ENCODE peak calls at places on chromosomes 1 and 21, in five cellular contexts. U, M, Z, F and K are unnamed samples.

GRCh38 chr1:71080178-71080781 is 555 bp downstream of the ZRANB2 start:
- DNase-seq in Z (peak; percentile 28), M (no peak), U (no peak), F (peak; percentile 38), K (no peak)

GRCh38 chr1:167630568-167631385 is 745 bp downstream of the RCSD1 start:
- DNase-seq in U (no peak), Z (no peak), M (no peak), F (peak; percentile 42), K (no peak)

GRCh38 chr21:41429305-41429704 is 3.3 kb downstream of the MX1 start:
- DNase-seq in Z (no peak), M (no peak), U (no peak), F (no peak), K (no peak)

GRCh38 chr1:46517010-46517600 is 27.5 kb downstream of the DMBX1 start:
- DNase-seq in Z (peak; percentile 89), F (no peak), U (peak; percentile 90), M (peak; percentile 89), K (no peak)

GRCh38 chr21:44557491-44558328 is 885 bp downstream of the KRTAP10-3 start:
- DNase-seq in U (peak; percentile 24), M (no peak), Z (no peak), F (no peak), K (no peak)

GRCh38 chr1:94878329-94878728 is 48.6 kb downstream of the CNN3 start:
- DNase-seq in M (no peak), U (no peak), Z (no peak), F (no peak), K (no peak)

GRCh38 chr1:163528710-163529348 is 207.1 kb downstream of the NUF2 start:
- DNase-seq in U (peak; percentile 35), F (peak; percentile 34), Z (peak; percentile 16), M (peak; percentile 28), K (peak; percentile 39)

GRCh38 chr21:25850126-25850831 is 115.5 kb downstream of the GABPA start:
- DNase-seq in M (no peak), F (no peak), U (no peak), Z (no peak), K (no peak)

GRCh38 chr21:36722370-36723368 is 23.8 kb downstream of the SIM2 start:
- DNase-seq in Z (no peak), M (no peak), U (peak; percentile 20), F (no peak), K (no peak)

GRCh38 chr1:171434717-171435346 is 50.5 kb upstream of the PRRC2C start:
- DNase-seq in U (no peak), Z (peak; percentile 51), M (no peak), F (no peak), K (no peak)

GRCh38 chr1:109371271-109371739 is 26.4 kb downstream of the SORT1 start:
- DNase-seq in Z (peak; percentile 36), U (no peak), M (no peak), F (no peak), K (no peak)

GRCh38 chr21:44756416-44757185 is 45.0 kb downstream of the UBE2G2 start:
- DNase-seq in Z (no peak), M (no peak), F (no peak), U (no peak), K (no peak)

GRCh38 chr1:92691937-92692336 is 93.0 kb downstream of the EVI5 start:
- DNase-seq in F (no peak), U (no peak), Z (no peak), M (no peak), K (no peak)

GRCh38 chr21:41868062-41868710 is 11.0 kb downstream of the PRDM15 start:
- DNase-seq in F (peak; percentile 96), U (no peak), Z (no peak), M (no peak), K (no peak)

GRCh38 chr1:24540906-24541710 is 14.8 kb upstream of the NCMAP start:
- DNase-seq in F (no peak), M (no peak), U (peak; percentile 60), Z (peak; percentile 73), K (no peak)

GRCh38 chr1:168081373-168082007 is 55.2 kb downstream of the GPR161 start:
- DNase-seq in M (no peak), F (no peak), Z (peak; percentile 46), U (no peak), K (no peak)

GRCh38 chr1:84722794-84723193 is 32.5 kb upstream of the SSX2IP start:
- DNase-seq in M (no peak), F (no peak), Z (peak; percentile 9), U (no peak), K (no peak)

GRCh38 chr1:53047737-53048344 is 14.2 kb upstream of the PODN start:
- DNase-seq in Z (no peak), M (no peak), F (peak; percentile 3), U (no peak), K (no peak)

GRCh38 chr1:54323324-54323739 is 82.9 kb downstream of the SSBP3 start:
- DNase-seq in F (no peak), M (peak; percentile 68), U (peak; percentile 70), Z (peak; percentile 36), K (no peak)

GRCh38 chr1:32464191-32464715 is 619 bp upstream of the ZBTB8B start:
- DNase-seq in M (no peak), U (no peak), Z (peak; percentile 3), F (no peak), K (no peak)

GRCh38 chr1:15584489-15585363 is at the start of gene AGMAT:
- DNase-seq in U (peak; percentile 43), M (peak; percentile 80), F (peak; percentile 41), Z (peak; percentile 29), K (peak; percentile 57)

GRCh38 chr1:211625040-211625439 is 46.1 kb upstream of the SLC30A1 start:
- DNase-seq in U (no peak), F (peak; percentile 31), M (no peak), Z (no peak), K (peak; percentile 49)

GRCh38 chr1:214422137-214422671 is 129.2 kb downstream of the PTPN14 start:
- DNase-seq in U (no peak), Z (no peak), F (no peak), M (no peak), K (no peak)

GRCh38 chr1:9753121-9753531 is 70.6 kb downstream of the CLSTN1 start:
- DNase-seq in U (no peak), F (no peak), Z (no peak), M (no peak), K (peak; percentile 12)

GRCh38 chr21:43662286-43662685 is 2.9 kb downstream of the RRP1B start:
- DNase-seq in U (no peak), F (no peak), M (no peak), Z (no peak), K (no peak)

GRCh38 chr1:110477445-110477957 is 26.6 kb downstream of the PROK1 start:
- DNase-seq in M (no peak), Z (peak; percentile 9), U (no peak), F (peak; percentile 17), K (no peak)

GRCh38 chr1:22579541-22580155 is 16.4 kb downstream of the EPHA8 start:
- DNase-seq in F (no peak), M (no peak), Z (no peak), U (no peak), K (peak; percentile 47)

GRCh38 chr1:64140596-64140995 is 62.8 kb upstream of the UBE2U start:
- DNase-seq in M (no peak), U (no peak), Z (no peak), F (no peak), K (no peak)

GRCh38 chr21:33380483-33380998 is 22.7 kb upstream of the IFNGR2 start:
- DNase-seq in Z (peak; percentile 91), U (peak; percentile 86), F (peak; percentile 71), M (peak; percentile 87), K (peak; percentile 75)

GRCh38 chr21:33388188-33388587 is 15.0 kb upstream of the IFNGR2 start:
- DNase-seq in Z (no peak), U (no peak), F (no peak), M (no peak), K (no peak)

GRCh38 chr21:33386222-33386784 is 16.9 kb upstream of the IFNGR2 start:
- DNase-seq in F (peak; percentile 32), U (no peak), Z (no peak), M (no peak), K (no peak)

GRCh38 chr21:33383056-33383888 is 19.9 kb upstream of the IFNGR2 start:
- DNase-seq in F (peak; percentile 96), U (peak; percentile 68), M (peak; percentile 71), Z (peak; percentile 78), K (peak; percentile 41)

GRCh38 chr21:33384851-33385331 is 18.3 kb upstream of the IFNGR2 start:
- DNase-seq in F (peak; percentile 28), M (no peak), Z (no peak), U (no peak), K (no peak)
- H3K4me1 ChIP-seq in F (peaks cover 76% of the 10 kb centered on the region), M (peaks cover 22% of the 10 kb centered on the region), Z (peaks cover 15% of the 10 kb centered on the region), U (peaks cover 32% of the 10 kb centered on the region), K (no peaks in the 10 kb centered on the region)

GRCh38 chr1:203273869-203274602 is 31.3 kb upstream of the BTG2 start:
- DNase-seq in Z (peak; percentile 66), M (peak; percentile 65), U (peak; percentile 54), F (peak; percentile 62), K (no peak)
- H3K4me3 ChIP-seq in Z (no peak overlapping the region), M (no peak overlapping the region), U (no peak overlapping the region), F (peak overlapping the region; percentile 66), K (no peak overlapping the region)

GRCh38 chr1:19458815-19459417 is 26.4 kb downstream of the CAPZB start:
- DNase-seq in F (no peak), Z (no peak), M (peak; percentile 77), U (peak; percentile 79), K (no peak)

GRCh38 chr1:19456915-19457554 is 28.3 kb downstream of the CAPZB start:
- DNase-seq in Z (no peak), M (no peak), U (no peak), F (no peak), K (no peak)

GRCh38 chr1:19454265-19455198 is 30.8 kb downstream of the CAPZB start:
- DNase-seq in U (no peak), M (no peak), Z (peak; percentile 58), F (no peak), K (no peak)

GRCh38 chr1:19455353-19455752 is 30.0 kb downstream of the CAPZB start:
- DNase-seq in M (no peak), F (no peak), Z (no peak), U (no peak), K (no peak)

DNA sequence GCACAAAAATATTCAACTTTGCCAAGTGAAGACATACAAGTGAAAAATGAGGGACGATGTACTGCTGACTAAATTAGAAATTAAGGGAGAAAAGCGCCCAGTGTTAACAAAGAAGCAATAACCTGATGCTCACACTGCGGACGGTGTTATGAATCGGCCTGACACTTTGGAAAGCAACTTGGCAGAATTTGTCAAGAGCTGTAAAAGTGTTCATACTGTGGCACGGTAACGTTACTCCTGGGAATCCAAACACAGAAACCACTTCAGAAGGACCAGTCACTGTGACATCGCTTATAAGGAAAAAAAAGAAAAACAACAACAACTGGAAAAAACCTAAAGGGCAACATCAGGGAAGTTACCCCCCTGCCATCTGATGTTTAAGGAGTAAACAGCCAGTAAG is 27.8 kb downstream of the CAPZB start:
- DNase-seq in M (no peak), F (no peak), U (no peak), Z (no peak), K (no peak)
- H3K4me1 ChIP-seq in M (peaks cover 60% of the 10 kb centered on the region), F (peaks cover 6% of the 10 kb centered on the region), U (peaks cover 95% of the 10 kb centered on the region), Z (peaks cover 40% of the 10 kb centered on the region), K (peaks cover 7% of the 10 kb centered on the region)

DNA sequence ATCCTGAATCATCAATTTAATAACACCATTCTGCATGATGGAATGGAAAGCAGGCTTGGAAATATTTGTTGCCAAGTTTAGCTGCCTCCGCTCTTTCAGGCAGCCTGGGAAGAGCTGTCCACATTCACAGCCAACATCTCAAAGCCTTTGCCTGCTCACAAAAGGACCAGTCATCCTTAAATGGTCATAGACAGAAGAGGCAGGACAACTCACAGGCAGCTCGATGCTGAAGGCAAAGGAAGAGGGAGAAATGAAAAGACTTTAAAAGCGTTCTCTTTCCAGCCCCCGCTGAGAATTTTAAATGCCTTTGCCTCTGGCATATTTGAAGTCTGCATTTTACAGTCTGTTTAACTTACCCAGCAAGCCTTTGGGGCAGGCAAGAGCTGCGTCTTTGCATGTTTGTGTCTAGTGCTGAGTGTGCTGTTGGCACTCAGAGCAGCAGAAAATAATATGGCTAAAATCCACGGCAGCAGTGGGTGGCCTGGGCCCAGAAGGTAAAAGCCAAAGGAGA is 68.9 kb downstream of the NMNAT2 start:
- DNase-seq in M (no peak), Z (no peak), F (no peak), U (no peak), K (no peak)
- H3K4me3 ChIP-seq in M (no peak overlapping the region), Z (no peak overlapping the region), F (no peak overlapping the region), U (no peak overlapping the region), K (no peak overlapping the region)